ENCODE peak calls at places on chromosomes 5 and 9, in four cellular contexts. One of them, this sample, is unnamed.

GRCh38 chr5:146825033-146825432 is 53.5 kb downstream of the PPP2R2B start:
- DNase-seq in HepG2: peak; percentile 6
- DNase-seq in K562: peak; percentile 9
- DNase-seq in H1: no peak
- DNase-seq in this sample: no peak

GRCh38 chr9:70510157-70510770 is 95.8 kb upstream of the KLF9 start:
- DNase-seq in HepG2: peak; percentile 12
- DNase-seq in K562: peak; percentile 55
- DNase-seq in H1: peak; percentile 7
- DNase-seq in this sample: no peak

GRCh38 chr5:86101966-86102365 is 515.8 kb upstream of the COX7C start:
- DNase-seq in HepG2: no peak
- DNase-seq in K562: no peak
- DNase-seq in H1: no peak
- DNase-seq in this sample: no peak

GRCh38 chr5:14628346-14628745 is 36.2 kb upstream of the OTULIN start:
- DNase-seq in HepG2: peak; percentile 50
- DNase-seq in K562: peak; percentile 61
- DNase-seq in H1: no peak
- DNase-seq in this sample: no peak

GRCh38 chr5:148091991-148092964 is 28.5 kb downstream of the SPINK5 start:
- DNase-seq in HepG2: no peak
- DNase-seq in K562: no peak
- DNase-seq in H1: no peak
- DNase-seq in this sample: no peak

GRCh38 chr5:148469446-148470062 is 85.8 kb downstream of the FBXO38 start:
- DNase-seq in HepG2: no peak
- DNase-seq in K562: no peak
- DNase-seq in H1: no peak
- DNase-seq in this sample: no peak

GRCh38 chr9:98099898-98100297 is 19.1 kb downstream of the TRIM14 start:
- DNase-seq in HepG2: no peak
- DNase-seq in K562: no peak
- DNase-seq in H1: no peak
- DNase-seq in this sample: no peak

GRCh38 chr9:137218754-137219271 is 3.2 kb downstream of the RNF208 start:
- DNase-seq in HepG2: peak; percentile 81
- DNase-seq in K562: peak; percentile 95
- DNase-seq in H1: no peak
- DNase-seq in this sample: no peak

GRCh38 chr5:178416919-178417318 is 173.3 kb downstream of the COL23A1 start:
- DNase-seq in HepG2: no peak
- DNase-seq in K562: no peak
- DNase-seq in H1: no peak
- DNase-seq in this sample: no peak

GRCh38 chr5:168424506-168425298 is 61.6 kb upstream of the RARS1 start:
- DNase-seq in HepG2: no peak
- DNase-seq in K562: no peak
- DNase-seq in H1: no peak
- DNase-seq in this sample: no peak

GRCh38 chr5:103439007-103439406 is 123.6 kb downstream of the NUDT12 start:
- DNase-seq in HepG2: no peak
- DNase-seq in K562: no peak
- DNase-seq in H1: no peak
- DNase-seq in this sample: no peak

GRCh38 chr9:98226968-98227367 is 28.5 kb downstream of the TBC1D2 start:
- DNase-seq in HepG2: no peak
- DNase-seq in K562: no peak
- DNase-seq in H1: no peak
- DNase-seq in this sample: no peak

GRCh38 chr5:143337946-143338345 is 65.5 kb downstream of the NR3C1 start:
- DNase-seq in HepG2: no peak
- DNase-seq in K562: no peak
- DNase-seq in H1: no peak
- DNase-seq in this sample: no peak

DNA sequence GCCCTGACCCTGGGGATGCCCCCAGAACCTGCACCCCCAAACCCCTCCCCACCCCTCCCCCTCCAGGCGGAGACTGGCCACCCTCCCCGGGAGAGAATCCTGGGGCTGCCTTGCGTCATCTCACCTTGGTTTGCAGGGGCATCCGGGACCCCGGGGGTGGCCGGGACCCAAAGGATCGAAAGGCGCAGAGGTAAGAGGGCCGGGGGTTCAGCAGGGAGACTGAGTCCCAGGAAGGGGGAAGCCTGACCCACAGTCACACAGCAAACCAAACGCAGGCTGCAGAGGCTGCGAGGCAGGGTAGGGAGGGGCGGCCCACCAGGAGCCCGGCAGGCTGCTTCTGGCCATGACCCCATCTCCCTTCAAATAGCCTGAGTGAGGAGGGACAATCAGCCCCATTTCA is 33.8 kb upstream of the ORM1 start:
- DNase-seq in HepG2: no peak
- DNase-seq in K562: no peak
- DNase-seq in H1: no peak
- DNase-seq in this sample: no peak
- TF ChIP-seq ATF2 in HepG2: no peak
- TF ChIP-seq ATF2 in K562: no peak
- TF ChIP-seq ATF2 in H1: no peak
- TF ChIP-seq ATF2 in this sample: no peak

GRCh38 chr5:151062405-151063135 is 18.3 kb downstream of the TNIP1 start:
- DNase-seq in HepG2: no peak
- DNase-seq in K562: no peak
- DNase-seq in H1: no peak
- DNase-seq in this sample: no peak

GRCh38 chr5:151063590-151063989 is 17.2 kb downstream of the TNIP1 start:
- DNase-seq in HepG2: no peak
- DNase-seq in K562: no peak
- DNase-seq in H1: no peak
- DNase-seq in this sample: no peak

GRCh38 chr5:151060742-151061141 is 20.1 kb downstream of the TNIP1 start:
- DNase-seq in HepG2: no peak
- DNase-seq in K562: no peak
- DNase-seq in H1: no peak
- DNase-seq in this sample: no peak

GRCh38 chr5:151064916-151065499 is 15.8 kb downstream of the TNIP1 start:
- DNase-seq in HepG2: no peak
- DNase-seq in K562: no peak
- DNase-seq in H1: no peak
- DNase-seq in this sample: no peak

DNA sequence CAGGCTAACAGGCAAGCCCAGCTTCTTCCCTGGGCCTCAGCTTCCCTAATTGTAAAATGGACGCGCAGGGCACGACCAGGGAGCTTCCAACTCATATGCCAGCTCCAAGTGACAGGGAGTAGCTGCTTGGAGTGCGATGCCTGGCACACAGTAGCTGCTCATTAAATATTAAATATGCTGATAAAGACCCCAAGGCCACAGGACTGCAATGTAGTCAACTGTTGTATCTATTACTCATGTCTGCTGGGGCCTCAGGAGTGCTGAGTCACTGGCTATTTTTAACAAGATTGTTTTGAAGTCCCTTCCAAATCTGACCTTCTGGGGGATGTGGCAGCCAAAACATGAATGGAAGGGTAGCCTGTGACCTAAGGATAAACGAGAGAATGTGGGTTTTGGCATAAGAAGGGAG is 17.7 kb downstream of the TNIP1 start:
- DNase-seq in HepG2: peak; percentile 12
- DNase-seq in K562: peak; percentile 69
- DNase-seq in H1: no peak
- DNase-seq in this sample: no peak
- H2AFZ ChIP-seq in HepG2: no peak overlapping the region
- H2AFZ ChIP-seq in K562: no peak overlapping the region
- H2AFZ ChIP-seq in H1: no peak overlapping the region
- H2AFZ ChIP-seq in this sample: no peak overlapping the region

DNA sequence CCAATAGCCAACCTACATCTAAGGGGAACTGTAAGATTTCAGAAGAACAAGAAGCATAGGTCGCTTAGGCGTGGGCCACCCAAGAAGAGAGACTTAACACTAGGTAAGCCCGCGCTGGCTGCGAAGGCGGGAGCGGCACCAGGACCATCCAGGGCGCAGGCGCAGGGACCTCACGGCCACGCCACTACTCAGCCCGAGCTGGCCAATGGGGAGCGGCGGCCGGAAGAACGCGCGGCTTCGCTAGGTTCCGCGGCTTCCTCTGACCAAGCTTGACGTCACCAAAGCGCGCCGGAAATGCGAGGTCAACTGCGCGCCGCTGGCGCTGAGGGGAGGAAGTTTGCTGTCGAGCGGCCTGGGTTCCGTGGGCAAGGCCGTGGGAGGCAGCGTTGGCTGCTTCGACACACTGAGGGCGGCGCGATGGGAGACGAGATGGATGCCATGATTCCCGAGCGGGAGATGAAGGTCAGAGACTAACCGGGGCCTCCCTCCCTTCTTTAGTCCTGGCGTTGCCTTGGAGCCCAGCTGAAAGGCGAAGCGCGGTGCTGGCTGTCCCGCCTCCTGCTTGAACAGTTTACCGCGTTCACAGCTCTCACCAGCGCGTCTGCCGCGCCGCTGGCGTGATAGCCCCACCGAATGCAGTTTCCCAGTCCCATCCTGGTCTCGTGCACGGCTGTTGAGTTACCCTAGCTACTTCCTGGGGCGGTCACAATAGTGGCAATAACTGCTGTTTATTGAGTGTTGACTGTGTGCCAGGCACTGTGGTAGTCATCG is at the start of gene NUP214:
- DNase-seq in HepG2: peak; percentile 92
- DNase-seq in K562: peak; percentile 100
- DNase-seq in H1: peak; percentile 89
- DNase-seq in this sample: peak; percentile 88
- TF ChIP-seq POLR2A in HepG2: peak; percentile 92
- TF ChIP-seq POLR2A in K562: no peak
- TF ChIP-seq POLR2A in H1: peak; percentile 94
- TF ChIP-seq POLR2A in this sample: peak; percentile 99

GRCh38 chr5:101424530-101425175 is 521.6 kb upstream of the ST8SIA4 start:
- DNase-seq in HepG2: no peak
- DNase-seq in K562: no peak
- DNase-seq in H1: no peak
- DNase-seq in this sample: no peak
- TF ChIP-seq ATF2 in HepG2: no peak
- TF ChIP-seq ATF2 in K562: no peak
- TF ChIP-seq ATF2 in H1: no peak
- TF ChIP-seq ATF2 in this sample: no peak

DNA sequence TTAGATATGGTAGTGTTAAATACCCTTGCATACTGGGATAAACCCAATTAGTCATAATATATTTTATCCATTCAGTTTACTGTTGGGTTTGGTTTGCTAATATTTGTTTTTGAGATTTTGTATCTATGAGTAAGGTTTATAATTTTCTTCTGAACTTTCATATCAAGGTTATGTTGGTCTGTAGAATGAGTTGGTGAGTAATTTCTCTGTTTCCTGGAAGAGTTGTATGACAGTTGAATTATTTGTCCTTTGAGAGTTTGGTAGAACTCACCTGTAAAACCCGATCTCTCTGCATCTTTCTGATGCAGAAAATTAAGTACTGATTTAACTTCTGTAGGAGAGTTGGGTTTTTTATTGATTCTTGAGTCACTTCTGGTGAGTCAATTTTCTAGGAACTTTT is 20.4 kb downstream of the DDX4 start:
- DNase-seq in HepG2: no peak
- DNase-seq in K562: no peak
- DNase-seq in H1: no peak
- DNase-seq in this sample: no peak
- H2AFZ ChIP-seq in HepG2: no peak overlapping the region
- H2AFZ ChIP-seq in K562: no peak overlapping the region
- H2AFZ ChIP-seq in H1: no peak overlapping the region
- H2AFZ ChIP-seq in this sample: no peak overlapping the region